ENCODE peak calls at places on chromosomes 12 and 14, in four cellular contexts. S, H, Y and R are unnamed samples. For H3K36me3, the result is how much of the 10 kb centered on the place peaks cover.

GRCh38 chr14:43540948-43541347 is 966.1 kb downstream of the FSCB start:
- DNase-seq in H (no peak), Y (no peak), S (no peak), R (no peak)

GRCh38 chr12:130438711-130439110 is 101.0 kb downstream of the PIWIL1 start:
- DNase-seq in H (no peak), Y (no peak), S (no peak), R (no peak)

GRCh38 chr12:108565976-108566375 is 3.6 kb downstream of the ISCU start:
- DNase-seq in H (peak), Y (peak), S (peak), R (peak)

GRCh38 chr12:57046947-57047890 is 2.7 kb downstream of the MYO1A start:
- DNase-seq in Y (no peak), S (no peak), H (no peak), R (no peak)

GRCh38 chr12:4032906-4033628 is 159.9 kb upstream of the PARP11 start:
- DNase-seq in Y (no peak), S (peak), H (peak), R (no peak)

GRCh38 chr12:122215789-122216188 is 10.1 kb downstream of the DIABLO start:
- DNase-seq in H (peak), S (no peak), Y (no peak), R (no peak)

GRCh38 chr12:52971701-52972329 is 22.9 kb downstream of the KRT18 start:
- DNase-seq in H (peak), Y (no peak), S (peak), R (no peak)

GRCh38 chr14:68325267-68325807 is 467.5 kb downstream of the ZFP36L1 start:
- DNase-seq in H (no peak), Y (no peak), S (no peak), R (no peak)

GRCh38 chr12:57215668-57216013 is 953 bp upstream of the NXPH4 start:
- DNase-seq in H (no peak), Y (no peak), S (peak), R (no peak)

DNA sequence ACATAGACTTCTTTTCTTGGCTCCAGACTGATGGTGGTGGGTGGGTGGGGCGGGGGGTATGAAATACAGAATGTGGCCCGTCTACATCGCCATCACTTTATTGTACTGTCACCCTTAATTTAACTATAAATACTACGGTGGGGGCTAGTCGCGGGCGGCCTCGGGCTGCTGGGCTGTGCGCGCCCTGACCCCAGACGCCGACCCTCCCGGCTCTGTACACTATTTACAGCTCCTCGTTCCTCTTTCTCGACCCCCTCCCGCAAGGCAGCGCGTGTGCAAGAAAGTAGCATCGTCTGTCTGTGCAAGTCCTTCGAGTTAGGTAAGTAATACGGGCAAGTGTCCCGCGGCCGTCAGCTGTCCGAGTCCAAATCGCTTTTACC is 1.8 kb downstream of the GSC start:
- DNase-seq in S (no peak), H (no peak), Y (no peak), R (no peak)
- H3K4me3 ChIP-seq in S (no peak), H (no peak), Y (no peak), R (no peak)

GRCh38 chr12:132779781-132780353 is 18.2 kb upstream of the ANKLE2 start:
- DNase-seq in H (no peak), Y (no peak), S (no peak), R (no peak)

GRCh38 chr12:132784580-132784979 is 22.9 kb upstream of the ANKLE2 start:
- DNase-seq in Y (no peak), S (no peak), H (no peak), R (no peak)

GRCh38 chr12:132786192-132786591 is 24.6 kb upstream of the ANKLE2 start:
- DNase-seq in Y (no peak), H (no peak), S (no peak), R (no peak)

GRCh38 chr12:132783917-132784531 is 22.4 kb upstream of the ANKLE2 start:
- DNase-seq in S (no peak), H (no peak), Y (no peak), R (no peak)

DNA sequence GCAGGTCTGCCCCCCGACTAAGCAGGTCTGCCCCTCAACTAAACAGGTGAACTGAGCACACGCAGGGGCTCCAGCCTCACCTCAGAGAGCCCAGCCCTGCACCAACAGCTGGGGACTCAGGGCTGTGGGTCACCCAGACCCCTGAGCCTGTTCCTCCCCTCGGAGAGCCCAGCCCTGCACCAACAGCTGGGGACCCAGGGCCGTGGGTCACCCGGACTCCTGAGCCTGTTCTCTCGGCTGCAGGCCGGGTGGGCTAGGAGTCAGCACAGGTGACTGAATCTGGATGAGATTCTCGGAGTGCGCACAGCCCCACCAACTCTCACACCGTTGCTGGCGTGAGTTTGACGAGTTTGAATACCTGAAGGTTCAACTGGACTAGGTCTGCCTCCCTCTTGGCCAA is 20.3 kb upstream of the ANKLE2 start:
- DNase-seq in H (no peak), Y (no peak), S (no peak), R (no peak)
- H3K36me3 ChIP-seq in H (half or more), Y (half or more), S (under half), R (under half)

GRCh38 chr12:113077057-113077858 is 20.7 kb downstream of the DTX1 start:
- DNase-seq in S (no peak), H (no peak), Y (no peak), R (no peak)
- H3K4me3 ChIP-seq in S (no peak), H (no peak), Y (no peak), R (no peak)

DNA sequence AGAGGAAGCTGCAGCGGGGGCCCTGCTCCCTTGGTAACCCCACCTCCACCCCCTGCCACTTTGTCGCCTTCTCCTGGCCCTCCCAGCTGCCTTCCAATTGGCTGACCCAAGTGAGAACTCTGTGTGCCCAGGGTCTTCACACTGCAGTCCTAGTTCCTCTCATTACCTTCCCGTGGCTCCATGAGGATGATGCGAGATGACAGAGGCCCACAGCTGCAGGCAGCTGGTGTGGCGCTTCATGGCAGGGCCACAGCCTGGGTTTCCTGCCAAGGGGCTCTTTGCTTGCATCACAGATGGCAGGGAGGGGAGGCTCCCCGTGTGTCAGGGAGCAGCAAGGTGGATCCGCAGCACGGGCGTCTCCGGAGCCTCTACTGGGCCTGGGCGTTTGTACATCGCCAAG is 29.0 kb downstream of the DEGS2 start:
- DNase-seq in H (no peak), Y (no peak), S (no peak), R (no peak)
- H3K36me3 ChIP-seq in H (under half), Y (under half), S (under half), R (under half)

GRCh38 chr12:70920891-70921290 is 353 bp upstream of the PTPRR start:
- DNase-seq in Y (no peak), H (no peak), S (no peak), R (no peak)

GRCh38 chr12:70919161-70919560 is 1.4 kb downstream of the PTPRR start:
- DNase-seq in S (no peak), Y (no peak), H (no peak), R (no peak)

GRCh38 chr12:70919597-70920035 is 922 bp downstream of the PTPRR start:
- DNase-seq in Y (no peak), S (no peak), H (peak), R (no peak)

GRCh38 chr12:70920251-70920851 is at the start of gene PTPRR:
- DNase-seq in S (no peak), H (no peak), Y (no peak), R (peak)

DNA sequence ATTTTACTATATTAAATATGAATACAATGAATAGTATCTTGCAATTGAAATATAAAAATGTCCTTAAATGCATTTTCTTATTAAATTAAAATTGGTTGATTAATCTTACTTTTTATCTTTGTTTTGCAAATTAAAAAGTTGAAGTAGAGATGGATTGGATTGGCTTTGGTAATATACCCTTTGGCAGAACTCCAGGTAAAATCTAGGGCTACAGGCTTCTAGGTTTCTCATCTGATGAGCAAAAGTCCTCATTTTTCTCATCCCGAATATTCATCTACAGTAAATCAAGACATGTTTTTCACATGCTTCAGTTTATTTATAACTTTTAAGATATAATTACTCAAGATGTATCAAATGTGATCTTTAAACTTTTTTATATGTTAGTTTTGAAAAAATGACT is 2.2 kb downstream of the PTPRR start:
- DNase-seq in H (no peak), S (no peak), Y (no peak), R (no peak)
- H3K4me3 ChIP-seq in H (no peak), S (no peak), Y (no peak), R (no peak)